ENCODE peak calls at places on chromosomes 12 and 14, in nine cellular contexts. O is stomach, M is glutamatergic neuron, N is WTC11, X is astrocyte of the cerebellum, H is breast epithelium, Y is foreskin fibroblast, D is brain microvascular endothelial cell, C is suprapubic skin. U is an unnamed sample.
A peak's percentile ranks its signal among the peaks of the same experiment; 100 is the strongest.

GRCh38 chr12:75526655-75527511 is 15.5 kb upstream of the KRR1 start:
- DNase-seq in Y (peak; percentile 43), M (peak; percentile 76), X (peak; percentile 52), N (peak; percentile 13), O (no peak), C (no peak), D (peak; percentile 58), H (no peak), U (peak; percentile 47)

GRCh38 chr14:24103451-24103850 is 9.3 kb downstream of the PCK2 start:
- DNase-seq in C (no peak), Y (no peak), H (no peak), X (no peak), M (no peak), O (no peak), N (no peak), D (no peak), U (no peak)

GRCh38 chr14:78425332-78425731 is 255.2 kb downstream of the NRXN3 start:
- DNase-seq in Y (no peak), N (peak; percentile 12), C (no peak), O (no peak), M (no peak), X (no peak), H (no peak), D (no peak), U (no peak)

GRCh38 chr12:53227341-53227740 is 4.7 kb downstream of the RARG start:
- DNase-seq in O (no peak), M (no peak), D (no peak), H (no peak), Y (no peak), C (no peak), X (no peak), N (no peak), U (no peak)

GRCh38 chr12:104296718-104297117 is 6.8 kb upstream of the EID3 start:
- DNase-seq in D (no peak), M (no peak), O (no peak), Y (no peak), H (no peak), X (no peak), C (no peak), N (no peak), U (no peak)

GRCh38 chr12:51631591-51631990 is 40.6 kb downstream of the SCN8A start:
- DNase-seq in O (no peak), X (peak; percentile 29), D (peak; percentile 38), Y (peak; percentile 60), H (no peak), N (no peak), C (no peak), M (no peak), U (no peak)

GRCh38 chr14:99838555-99839193 is 45.5 kb downstream of the EML1 start:
- DNase-seq in N (peak; percentile 58), Y (no peak), D (peak; percentile 12), O (no peak), C (no peak), M (no peak), X (peak; percentile 72), H (no peak), U (no peak)

GRCh38 chr14:32985881-32986280 is 47.2 kb downstream of the NPAS3 start:
- DNase-seq in N (no peak), O (no peak), X (no peak), H (no peak), C (no peak), Y (no peak), D (no peak), M (no peak), U (no peak)

GRCh38 chr12:68538722-68539614 is 71.7 kb upstream of the RAP1B start:
- DNase-seq in X (peak; percentile 73), H (peak; percentile 30), D (peak; percentile 62), N (peak; percentile 51), O (peak; percentile 33), M (no peak), C (peak; percentile 62), Y (no peak), U (peak; percentile 31)

GRCh38 chr14:23929822-23930294 is 23.7 kb upstream of the DHRS4 start:
- DNase-seq in D (peak; percentile 71), Y (peak; percentile 49), X (peak; percentile 53), N (peak; percentile 91), O (peak; percentile 85), M (peak; percentile 90), H (peak; percentile 54), C (peak; percentile 86), U (peak; percentile 84)

GRCh38 chr14:96053600-96054381 is 14.6 kb downstream of the C14orf132 start:
- DNase-seq in N (no peak), M (peak; percentile 80), Y (peak; percentile 94), C (peak; percentile 86), H (no peak), X (peak; percentile 99), D (peak; percentile 98), O (no peak), U (no peak)

GRCh38 chr12:49961111-49961922 is at the start of gene AQP5:
- DNase-seq in H (no peak), Y (no peak), C (no peak), M (no peak), X (no peak), D (no peak), N (peak; percentile 49), O (peak; percentile 34), U (no peak)
- TF ChIP-seq CTCF in H (no peak), Y (no peak), C (no peak), M (no peak), X (no peak), D (no peak), N (no peak), O (no peak), U (no peak)

DNA sequence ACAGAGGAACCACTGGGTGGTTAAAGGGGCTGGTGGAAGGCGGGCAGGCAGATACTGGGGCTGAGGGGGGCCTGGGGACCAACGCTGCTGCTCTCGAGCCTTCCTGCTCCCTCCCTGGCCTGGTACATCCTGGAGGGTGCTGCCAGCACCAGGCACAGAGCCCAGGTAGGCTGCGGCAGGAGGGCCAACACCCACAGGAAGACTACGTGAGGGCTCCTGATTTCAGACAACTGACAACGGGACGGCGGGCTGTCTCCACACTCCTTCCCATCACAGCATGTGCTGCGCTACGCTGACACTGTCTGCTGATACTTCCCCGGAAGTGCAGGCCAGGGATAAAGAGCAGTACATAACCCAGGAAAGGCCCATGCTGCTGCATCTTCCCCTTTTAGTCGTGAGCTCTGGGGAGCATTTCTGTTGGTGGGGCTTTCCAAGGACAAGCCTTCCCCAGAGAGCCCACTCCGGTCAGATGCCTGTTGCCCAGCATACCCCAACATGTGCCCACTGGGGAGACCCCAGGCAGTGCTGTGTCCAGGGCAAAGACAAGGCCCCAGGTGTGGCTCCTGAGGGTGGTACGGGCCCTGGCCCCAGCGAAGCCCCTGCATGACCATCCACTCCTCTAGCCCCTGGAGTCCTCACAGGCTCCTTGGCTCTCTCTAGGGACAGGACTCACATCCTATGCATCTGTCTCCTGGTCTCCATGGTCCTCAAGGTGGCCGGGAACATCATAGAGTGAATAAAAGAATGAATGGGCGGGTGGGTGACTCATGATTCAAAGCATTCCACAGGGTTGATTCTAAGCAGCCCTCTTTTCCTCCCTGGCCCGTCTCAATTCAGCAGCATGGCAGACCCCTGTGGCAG is 38.0 kb downstream of the CHGA start:
- DNase-seq in X (no peak), H (no peak), O (no peak), Y (peak; percentile 30), D (peak; percentile 43), M (no peak), N (no peak), C (no peak), U (no peak)
- TF ChIP-seq CTCF in X (no peak), H (no peak), O (no peak), Y (no peak), D (no peak), M (no peak), N (no peak), C (no peak), U (no peak)

GRCh38 chr14:60179296-60179924 is 14.2 kb upstream of the DHRS7 start:
- DNase-seq in H (no peak), N (no peak), X (no peak), D (no peak), O (no peak), M (no peak), C (no peak), Y (no peak), U (no peak)
- TF ChIP-seq CTCF in H (no peak), N (no peak), X (no peak), D (no peak), O (no peak), M (no peak), C (no peak), Y (no peak), U (no peak)

GRCh38 chr14:38197001-38197760 is 10.5 kb upstream of the SSTR1 start:
- DNase-seq in Y (no peak), N (no peak), M (no peak), H (no peak), C (no peak), O (no peak), X (no peak), D (no peak), U (no peak)
- TF ChIP-seq CTCF in Y (peak; percentile 47), N (no peak), M (peak; percentile 90), H (peak; percentile 25), C (peak; percentile 41), O (no peak), X (peak; percentile 24), D (no peak), U (no peak)

GRCh38 chr14:67673451-67673850 is 981 bp downstream of the VTI1B start:
- DNase-seq in Y (no peak), N (no peak), M (no peak), C (no peak), X (no peak), H (no peak), D (peak; percentile 4), O (no peak), U (no peak)

GRCh38 chr14:67668559-67668958 is 5.9 kb downstream of the VTI1B start:
- DNase-seq in H (no peak), N (no peak), D (no peak), O (no peak), Y (no peak), X (no peak), M (no peak), C (no peak), U (peak; percentile 29)

GRCh38 chr14:67675219-67675582 is 769 bp upstream of the VTI1B start:
- DNase-seq in D (no peak), X (no peak), Y (no peak), M (no peak), N (no peak), O (no peak), H (no peak), C (no peak), U (no peak)

GRCh38 chr14:67674480-67675218 is at the start of gene VTI1B:
- DNase-seq in D (peak; percentile 52), O (peak; percentile 72), H (peak; percentile 56), C (peak; percentile 78), M (peak; percentile 84), N (peak; percentile 81), X (peak; percentile 27), Y (peak; percentile 72), U (peak; percentile 89)

GRCh38 chr14:67674139-67674479 is 323 bp downstream of the VTI1B start:
- DNase-seq in C (peak; percentile 83), O (peak; percentile 73), M (peak; percentile 88), D (peak; percentile 28), N (peak; percentile 81), Y (no peak), H (peak; percentile 40), X (no peak), U (peak; percentile 56)
- TF ChIP-seq CTCF in C (peak; percentile 17), O (no peak), M (no peak), D (peak; percentile 31), N (no peak), Y (peak; percentile 17), H (no peak), X (peak; percentile 8), U (peak; percentile 37)